ENCODE peak calls at places on chromosomes 1 and 21, in eight cellular contexts. Q is astrocyte of the spinal cord, O is Caco-2, D is A549, S is sigmoid colon, N is kidney, A is BJ, G is cardiac muscle cell. W is an unnamed sample.

GRCh38 chr1:155064109-155064812 is 721 bp downstream of the EFNA4 start:
- DNase-seq in N (no peak), A (no peak), G (no peak), S (no peak), Q (no peak), O (no peak), D (no peak), W (no peak)

GRCh38 chr1:77594366-77595112 is 87.9 kb downstream of the ZZZ3 start:
- DNase-seq in O (no peak), D (no peak), S (no peak), Q (no peak), N (no peak), G (no peak), A (no peak), W (no peak)

GRCh38 chr1:185238447-185238846 is 78.6 kb downstream of the IVNS1ABP start:
- DNase-seq in Q (peak), G (peak), O (no peak), D (peak), A (no peak), S (no peak), N (no peak), W (no peak)

GRCh38 chr1:162861101-162861500 is at the start of gene CCDC190:
- DNase-seq in D (no peak), O (no peak), A (no peak), N (no peak), S (no peak), Q (peak), G (peak), W (no peak)

GRCh38 chr21:17828223-17828622 is 9.1 kb upstream of the C21orf91 start:
- DNase-seq in S (no peak), O (no peak), A (peak), G (peak), D (no peak), Q (peak), N (no peak), W (no peak)

GRCh38 chr1:155933591-155934096 is 569 bp downstream of the KHDC4 start:
- DNase-seq in G (no peak), A (no peak), O (no peak), S (no peak), D (no peak), N (peak), Q (no peak), W (no peak)

GRCh38 chr21:44815225-44815624 is 2.6 kb downstream of the SUMO3 start:
- DNase-seq in O (no peak), Q (no peak), G (no peak), S (peak), D (no peak), A (no peak), N (peak), W (no peak)

GRCh38 chr1:220918285-220918951 is 39.2 kb downstream of the HLX start:
- DNase-seq in G (no peak), Q (no peak), A (no peak), D (no peak), N (no peak), S (no peak), O (no peak), W (no peak)

GRCh38 chr1:172449585-172450523 is 6.0 kb upstream of the PIGC start:
- DNase-seq in A (no peak), N (peak), D (peak), G (peak), Q (peak), O (peak), S (peak), W (no peak)

GRCh38 chr1:244049142-244049968 is 1.7 kb upstream of the ZBTB18 start:
- DNase-seq in S (peak), D (peak), A (no peak), G (peak), O (no peak), Q (no peak), N (peak), W (no peak)

GRCh38 chr21:16420086-16420724 is 690.4 kb downstream of the USP25 start:
- DNase-seq in O (no peak), G (peak), N (no peak), S (peak), A (no peak), Q (peak), D (no peak), W (peak)

GRCh38 chr1:109490029-109490933 is 3.6 kb upstream of the CYB561D1 start:
- DNase-seq in O (no peak), G (peak), N (no peak), Q (peak), A (no peak), S (peak), D (peak), W (no peak)

GRCh38 chr21:25513810-25514209 is 93.5 kb downstream of the MRPL39 start:
- DNase-seq in A (no peak), O (no peak), G (no peak), S (no peak), N (no peak), Q (no peak), D (no peak), W (no peak)

GRCh38 chr1:26161408-26162219 is 2.7 kb downstream of the FAM110D start:
- DNase-seq in S (no peak), A (no peak), Q (peak), G (peak), N (no peak), O (peak), D (peak), W (no peak)

DNA sequence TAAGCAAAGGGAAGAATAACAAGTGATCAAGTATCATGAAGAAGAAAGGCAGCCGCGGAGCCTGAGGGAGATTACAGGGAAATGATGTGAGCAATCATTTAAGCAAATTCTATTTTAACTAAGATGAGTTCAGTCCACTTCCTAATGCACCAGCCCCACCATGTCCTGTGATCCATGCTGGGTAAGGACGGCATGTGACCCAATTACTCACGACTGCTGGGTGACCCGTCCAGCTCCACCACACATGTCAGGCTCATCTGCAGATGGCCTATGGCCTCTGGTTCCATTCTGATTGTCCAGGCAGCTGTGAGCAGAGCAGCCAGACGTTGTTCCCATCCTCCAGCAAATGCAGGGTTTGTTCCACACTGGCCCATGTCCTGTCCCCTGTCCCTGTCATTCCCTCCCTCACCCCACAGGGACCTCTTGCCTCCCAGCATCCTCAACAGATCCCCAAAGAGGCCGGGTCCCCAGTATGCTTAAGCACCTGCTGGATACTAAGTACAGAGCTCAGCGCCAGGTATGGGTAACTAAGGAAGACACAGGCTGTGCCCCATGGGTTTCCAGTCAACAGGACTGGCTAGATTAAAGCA is 87.9 kb downstream of the MATN1 start:
- DNase-seq in G (no peak), N (no peak), S (peak), D (no peak), O (no peak), A (no peak), Q (no peak), W (no peak)
- TF ChIP-seq CTCF in G (no peak), N (no peak), S (no peak), D (no peak), O (no peak), A (no peak), Q (no peak), W (no peak)

DNA sequence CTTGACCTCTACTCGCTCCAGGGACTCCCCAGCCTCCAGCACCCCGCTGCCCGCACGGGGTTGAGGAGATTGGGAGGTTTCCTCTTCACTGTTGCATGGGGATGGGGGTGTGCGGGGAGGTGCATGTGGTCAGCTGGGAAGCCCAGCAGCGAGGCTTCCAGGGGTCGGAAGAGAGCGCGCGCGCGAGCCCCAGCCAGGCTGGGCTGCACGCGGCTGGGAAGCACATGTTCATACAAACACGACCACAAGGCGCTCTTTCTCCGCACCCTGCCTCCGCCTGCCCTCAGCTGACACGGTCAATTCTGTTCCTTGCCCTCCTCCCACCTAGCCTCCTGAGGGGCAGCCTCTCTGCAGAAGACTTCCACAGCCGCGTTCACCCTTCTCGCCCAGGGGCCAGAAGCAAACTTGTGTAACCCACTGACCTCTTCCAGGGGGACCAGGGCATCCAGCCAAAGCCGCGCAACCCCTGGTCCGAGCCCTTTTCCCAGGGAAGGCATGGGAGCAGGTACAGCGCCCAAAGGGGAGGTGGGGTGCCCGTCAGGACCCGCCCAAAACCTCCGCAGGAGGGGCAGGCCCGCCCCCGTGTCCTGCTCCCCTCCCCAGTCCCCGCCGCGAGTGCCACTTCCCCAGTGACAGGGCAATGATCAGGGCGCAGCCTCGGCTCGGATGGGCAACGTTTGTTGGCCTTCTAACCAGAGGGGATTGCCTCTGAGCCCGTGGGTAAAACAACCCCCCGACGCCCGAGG is 1.3 kb downstream of the COL24A1 start:
- DNase-seq in Q (peak), S (peak), G (peak), D (no peak), A (no peak), N (peak), O (no peak), W (no peak)
- H3K4me3 ChIP-seq in Q (peak), S (peak), G (peak), D (no peak), A (peak), N (peak), O (no peak), W (peak)

GRCh38 chr1:215523128-215523861 is 43.8 kb upstream of the KCTD3 start:
- DNase-seq in S (no peak), N (no peak), Q (peak), A (no peak), G (peak), D (no peak), O (no peak), W (peak)

GRCh38 chr1:215521279-215521678 is 45.8 kb upstream of the KCTD3 start:
- DNase-seq in Q (no peak), S (no peak), A (no peak), N (no peak), D (no peak), G (no peak), O (no peak), W (no peak)

GRCh38 chr1:215518594-215518993 is 48.5 kb upstream of the KCTD3 start:
- DNase-seq in D (no peak), G (no peak), N (no peak), S (no peak), Q (no peak), O (no peak), A (no peak), W (no peak)

GRCh38 chr1:215517441-215517891 is 49.6 kb upstream of the KCTD3 start:
- DNase-seq in A (no peak), S (no peak), N (no peak), Q (peak), D (no peak), O (no peak), G (peak), W (no peak)
- TF ChIP-seq CTCF in A (peak), S (no peak), N (no peak), Q (peak), D (no peak), O (peak), G (no peak), W (peak)

GRCh38 chr1:167641786-167642500 is 11.9 kb downstream of the RCSD1 start:
- DNase-seq in Q (no peak), O (no peak), D (no peak), N (no peak), S (no peak), G (no peak), A (no peak), W (no peak)

GRCh38 chr1:167644551-167644950 is 14.5 kb downstream of the RCSD1 start:
- DNase-seq in N (no peak), Q (no peak), D (no peak), G (no peak), A (no peak), S (no peak), O (no peak), W (no peak)

GRCh38 chr1:167643471-167643870 is 13.4 kb downstream of the RCSD1 start:
- DNase-seq in O (no peak), A (no peak), N (no peak), D (no peak), S (no peak), Q (no peak), G (no peak), W (no peak)

GRCh38 chr1:167640051-167640450 is 10.0 kb downstream of the RCSD1 start:
- DNase-seq in Q (no peak), D (no peak), A (no peak), S (no peak), N (no peak), G (no peak), O (no peak), W (no peak)

DNA sequence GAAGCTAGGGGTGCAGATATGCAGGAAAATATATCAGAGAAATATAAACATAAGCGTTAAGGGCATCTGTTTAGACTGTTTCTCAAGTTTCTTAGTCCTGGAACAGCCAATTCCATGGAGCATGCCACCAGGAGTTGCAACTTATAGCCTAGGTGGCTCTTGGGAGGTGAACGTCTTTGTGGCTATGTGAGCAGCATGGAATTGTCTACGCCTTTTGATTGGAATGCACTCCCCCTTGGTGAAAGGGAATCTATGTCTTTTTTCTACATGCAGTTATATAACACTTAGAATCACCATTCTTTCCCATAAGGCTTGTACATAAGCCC is 12.4 kb downstream of the RCSD1 start:
- DNase-seq in N (no peak), S (no peak), D (no peak), O (no peak), G (no peak), Q (no peak), A (no peak), W (no peak)
- H3K4me3 ChIP-seq in N (no peak), S (no peak), D (no peak), O (no peak), G (no peak), Q (no peak), A (no peak), W (no peak)

DNA sequence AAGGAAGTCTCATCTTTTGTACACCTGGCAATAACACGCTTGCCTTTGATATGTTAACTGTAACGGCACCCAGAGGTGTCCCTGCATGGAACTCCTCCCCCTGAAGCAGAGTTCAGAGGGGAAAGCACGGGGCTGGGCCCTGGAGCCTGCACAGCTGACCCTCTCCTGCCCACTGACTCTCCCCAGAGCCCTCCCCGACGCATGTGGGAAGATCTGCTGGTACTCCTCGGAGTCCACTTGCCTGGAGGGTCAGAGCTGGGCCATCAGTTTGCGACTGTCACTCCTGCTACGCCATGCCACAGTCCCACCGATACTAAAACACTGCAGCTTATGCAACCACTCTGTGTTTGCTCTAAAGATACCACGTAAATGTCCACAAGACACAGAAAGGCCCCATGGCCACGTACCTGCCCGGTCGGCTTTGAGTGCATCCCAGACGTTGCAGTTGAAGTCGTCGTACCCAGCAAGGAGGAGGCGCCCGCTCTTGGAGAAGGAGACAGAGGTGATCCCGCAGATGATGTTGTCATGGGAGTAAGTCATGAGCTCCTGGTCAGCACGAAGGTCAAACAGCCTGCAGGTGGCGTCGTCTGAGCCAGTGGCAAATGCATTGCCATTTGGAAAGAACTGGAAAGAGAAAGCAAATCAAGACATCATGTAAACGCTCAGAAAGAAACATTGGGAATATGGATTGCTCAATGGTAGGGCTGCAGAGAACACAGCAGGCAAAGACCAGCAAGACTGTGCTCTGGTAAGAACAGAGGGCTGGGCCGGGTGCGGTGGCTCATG is 10.6 kb upstream of the NADK start:
- DNase-seq in D (peak), S (no peak), G (peak), N (peak), O (no peak), A (no peak), Q (peak), W (no peak)
- TF ChIP-seq CTCF in D (no peak), S (no peak), G (peak), N (peak), O (peak), A (peak), Q (peak), W (peak)

GRCh38 chr1:54479251-54479650 is 68.8 kb upstream of the ACOT11 start:
- DNase-seq in G (no peak), N (no peak), O (no peak), Q (no peak), A (no peak), S (no peak), D (no peak), W (no peak)

GRCh38 chr1:54476231-54477109 is 70.3 kb upstream of the SSBP3 start:
- DNase-seq in N (no peak), O (no peak), D (no peak), G (peak), S (no peak), A (no peak), Q (no peak), W (no peak)

GRCh38 chr1:54474500-54475235 is 68.5 kb upstream of the SSBP3 start:
- DNase-seq in G (no peak), S (no peak), D (no peak), N (no peak), Q (no peak), O (no peak), A (no peak), W (no peak)

GRCh38 chr1:54477153-54477561 is 70.9 kb upstream of the ACOT11 start:
- DNase-seq in O (no peak), G (no peak), S (no peak), N (no peak), Q (no peak), A (no peak), D (no peak), W (no peak)

DNA sequence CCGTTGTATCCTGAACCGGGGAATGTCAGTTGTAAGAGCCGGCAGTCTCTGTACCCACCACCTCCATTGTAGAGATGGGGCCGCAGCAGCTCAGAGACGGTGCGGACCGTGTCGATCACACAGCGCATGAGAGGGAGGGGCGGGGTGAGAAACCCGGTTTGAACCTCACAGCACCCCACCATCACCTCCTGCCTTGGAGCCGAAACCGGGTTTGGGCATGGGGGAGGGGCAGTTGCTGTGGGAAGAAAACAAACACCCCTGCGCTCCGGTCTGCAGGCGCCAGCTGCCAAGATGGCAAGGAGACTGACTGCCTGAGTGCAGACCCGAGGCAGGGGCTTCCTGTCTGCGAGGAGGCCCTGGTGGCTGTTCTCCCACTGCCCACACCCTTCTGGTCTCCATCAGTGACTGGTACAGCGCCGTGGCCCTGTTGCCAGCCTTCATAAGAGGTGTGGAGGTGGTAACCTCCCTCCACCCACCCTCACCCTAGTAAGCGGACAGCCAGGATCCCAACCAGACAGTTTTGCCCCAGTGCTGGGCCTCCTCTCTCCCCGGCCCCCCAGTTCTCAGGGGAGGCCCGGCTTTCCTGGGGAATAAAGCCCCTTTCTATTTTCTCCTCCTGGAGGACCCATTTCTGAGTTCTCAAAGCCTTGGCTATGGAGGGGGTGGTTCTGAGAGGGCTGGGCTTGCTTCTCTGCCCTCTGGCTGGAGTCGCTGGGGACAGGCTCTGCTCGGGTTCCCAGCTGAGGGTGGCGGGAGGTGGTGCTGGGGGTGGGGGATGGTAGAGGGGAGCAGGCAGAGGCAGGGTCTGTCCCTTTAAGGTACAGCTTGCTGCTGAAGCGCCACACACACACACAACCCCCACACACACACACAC is 69.4 kb upstream of the SSBP3 start:
- DNase-seq in S (no peak), G (no peak), D (no peak), O (no peak), A (no peak), N (no peak), Q (no peak), W (no peak)
- H3K4me3 ChIP-seq in S (peak), G (no peak), D (no peak), O (no peak), A (no peak), N (peak), Q (no peak), W (peak)

DNA sequence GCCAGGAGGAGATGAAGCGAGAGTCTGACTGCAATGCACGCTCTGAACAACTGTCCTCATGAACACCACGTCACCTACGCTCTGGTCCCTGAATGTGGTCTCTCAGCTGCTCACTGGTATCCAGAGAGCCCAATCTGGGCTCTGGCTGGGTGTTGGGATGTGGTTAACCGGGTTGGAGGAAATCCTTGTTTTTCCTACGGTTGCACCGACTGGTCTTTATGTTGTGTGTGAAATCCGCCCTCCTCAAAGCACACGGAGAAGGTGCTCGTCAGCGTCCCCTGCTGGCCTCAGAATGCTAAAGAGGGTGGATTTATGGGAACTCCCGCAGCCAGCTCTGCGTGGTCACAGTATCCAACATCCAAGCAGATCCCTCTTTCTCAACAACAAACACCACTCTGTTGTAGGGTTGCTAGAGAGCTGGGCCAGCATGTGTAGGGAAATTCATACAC is 51.8 kb upstream of the FAM89A start:
- DNase-seq in O (peak), N (no peak), D (peak), A (no peak), S (no peak), G (peak), Q (no peak), W (no peak)
- TF ChIP-seq CTCF in O (peak), N (peak), D (peak), A (peak), S (no peak), G (peak), Q (peak), W (peak)

W was measured in retinal pigment epithelial cell.